ENCODE peak calls at places on chromosomes 3 and 15, in five cellular contexts. N, Q, R, F and W are unnamed samples.

GRCh38 chr3:105863608-105864007 is 5.2 kb downstream of the CBLB start:
- DNase-seq in N (no peak), Q (no peak), R (no peak), F (no peak), W (no peak)

GRCh38 chr15:80776420-80777045 is 2.6 kb upstream of the CEMIP start:
- DNase-seq in N (peak), Q (peak), R (peak), F (peak), W (peak)

GRCh38 chr15:69591905-69592508 is 139.4 kb downstream of the RPLP1 start:
- DNase-seq in N (no peak), Q (no peak), R (no peak), F (no peak), W (no peak)

GRCh38 chr15:78866824-78867223 is 5.9 kb upstream of the MORF4L1 start:
- DNase-seq in N (no peak), Q (no peak), R (no peak), F (no peak), W (no peak)

GRCh38 chr3:151047636-151048035 is 37.8 kb upstream of the MED12L start:
- DNase-seq in N (no peak), Q (no peak), R (no peak), F (no peak), W (no peak)

GRCh38 chr3:128492353-128493220 is at the start of gene GATA2:
- DNase-seq in N (no peak), Q (no peak), R (no peak), F (peak), W (no peak)

GRCh38 chr3:111874177-111874820 is 15.2 kb downstream of the PHLDB2 start:
- DNase-seq in N (no peak), Q (no peak), R (no peak), F (no peak), W (no peak)

GRCh38 chr3:158842946-158843345 is 41.1 kb downstream of the MFSD1 start:
- DNase-seq in N (no peak), Q (no peak), R (no peak), F (no peak), W (no peak)

GRCh38 chr15:65400760-65401606 is 21.8 kb downstream of the IGDCC4 start:
- DNase-seq in N (no peak), Q (peak), R (peak), F (peak), W (peak)

GRCh38 chr3:52093751-52094525 is 37.6 kb upstream of the DUSP7 start:
- DNase-seq in N (peak), Q (no peak), R (no peak), F (no peak), W (peak)

GRCh38 chr3:183385698-183386590 is 42.5 kb downstream of the MCF2L2 start:
- DNase-seq in N (peak), Q (peak), R (peak), F (peak), W (peak)

GRCh38 chr15:63991706-63992105 is 54.6 kb downstream of the DAPK2 start:
- DNase-seq in N (no peak), Q (no peak), R (no peak), F (no peak), W (no peak)

GRCh38 chr15:64846246-64846645 is 4.5 kb downstream of the PLEKHO2 start:
- DNase-seq in N (no peak), Q (no peak), R (no peak), F (no peak), W (no peak)

GRCh38 chr3:181487236-181487978 is 224.3 kb upstream of the SOX2 start:
- DNase-seq in N (no peak), Q (no peak), R (no peak), F (no peak), W (no peak)

GRCh38 chr3:129855454-129856419 is 37.8 kb downstream of the TMCC1 start:
- DNase-seq in N (no peak), Q (no peak), R (no peak), F (no peak), W (no peak)

GRCh38 chr3:14323401-14324223 is 78.8 kb upstream of the SLC6A6 start:
- DNase-seq in N (no peak), Q (no peak), R (no peak), F (no peak), W (no peak)

GRCh38 chr3:168338176-168338575 is 242.5 kb upstream of the GOLIM4 start:
- DNase-seq in N (no peak), Q (no peak), R (no peak), F (no peak), W (no peak)

GRCh38 chr3:141246224-141246957 is 14.8 kb downstream of the PXYLP1 start:
- DNase-seq in N (no peak), Q (no peak), R (no peak), F (no peak), W (no peak)

GRCh38 chr3:71926242-71926560 is 141.3 kb upstream of the PROK2 start:
- DNase-seq in N (no peak), Q (no peak), R (peak), F (peak), W (no peak)

GRCh38 chr15:48084759-48085420 is 35.9 kb upstream of the SLC24A5 start:
- DNase-seq in N (no peak), Q (no peak), R (no peak), F (peak), W (no peak)

GRCh38 chr3:17444865-17445264 is 297.6 kb downstream of the TBC1D5 start:
- DNase-seq in N (no peak), Q (no peak), R (no peak), F (no peak), W (no peak)

GRCh38 chr3:151724846-151725562 is 8.7 kb upstream of the AADACL2 start:
- DNase-seq in N (no peak), Q (no peak), R (no peak), F (no peak), W (no peak)

GRCh38 chr15:101652783-101653430 is 726 bp upstream of the TM2D3 start:
- DNase-seq in N (no peak), Q (no peak), R (peak), F (no peak), W (no peak)

GRCh38 chr3:117193390-117193789 is 483.8 kb downstream of the TUSC7 start:
- DNase-seq in N (no peak), Q (no peak), R (no peak), F (no peak), W (no peak)